ENCODE peak calls at places on chromosome 19, in four cellular contexts. E, I, Y and F are unnamed samples.

GRCh38 chr19:40763963-40764362 is 11.4 kb upstream of the MIA start:
- DNase-seq in E (no peak), Y (no peak), I (no peak), F (no peak)

GRCh38 chr19:17843908-17844490 is 3.8 kb downstream of the JAK3 start:
- DNase-seq in Y (no peak), E (no peak), I (no peak), F (no peak)

GRCh38 chr19:23071087-23071511 is 45.7 kb upstream of the ZNF730 start:
- DNase-seq in I (peak; percentile 27), E (peak; percentile 47), Y (no peak), F (no peak)

GRCh38 chr19:45514376-45515051 is 7.2 kb downstream of the VASP start:
- DNase-seq in I (no peak), Y (no peak), E (no peak), F (no peak)

GRCh38 chr19:16893686-16893990 is 4.8 kb downstream of the F2RL3 start:
- DNase-seq in Y (no peak), I (no peak), E (no peak), F (no peak)

GRCh38 chr19:9309974-9310446 is 372 bp upstream of the ZNF699 start:
- DNase-seq in Y (no peak), I (peak; percentile 99), E (peak; percentile 87), F (peak; percentile 97)

GRCh38 chr19:55112781-55113569 is 4.5 kb downstream of the PPP1R12C start:
- DNase-seq in Y (no peak), E (no peak), I (no peak), F (no peak)

GRCh38 chr19:39915101-39915847 is 19.2 kb downstream of the FCGBP start:
- DNase-seq in E (no peak), I (no peak), Y (no peak), F (no peak)

GRCh38 chr19:31548941-31549340 is 199.7 kb upstream of the TSHZ3 start:
- DNase-seq in Y (no peak), I (peak; percentile 68), E (peak; percentile 21), F (no peak)

GRCh38 chr19:2392366-2392765 is 32.3 kb downstream of the TMPRSS9 start:
- DNase-seq in Y (no peak), E (no peak), I (no peak), F (no peak)

GRCh38 chr19:54189668-54190502 is 505 bp upstream of the MBOAT7 start:
- DNase-seq in I (peak; percentile 100), Y (peak; percentile 100), E (peak; percentile 100), F (peak; percentile 100)

GRCh38 chr19:39997595-39998216 is 846 bp downstream of the ZNF546 start:
- DNase-seq in Y (no peak), E (no peak), I (peak; percentile 49), F (no peak)

GRCh38 chr19:7069042-7069903 is at the start of gene ZNF557:
- DNase-seq in E (peak; percentile 94), Y (peak; percentile 98), I (peak; percentile 99), F (peak; percentile 95)

GRCh38 chr19:34255546-34255945 is 1.2 kb downstream of the GARRE1 start:
- DNase-seq in E (no peak), Y (no peak), I (no peak), F (no peak)